ENCODE peak calls at places on chromosomes 6 and 20, in seven cellular contexts. C is neuronal stem cell; R is AML-193; I is HFFc6; N is stimulated activated naive B cell treated with anti-CD40 and anti-IgM and Interleukin-4, amounts not matched to agents 10 μg/mL and 1 μg/mL and 100 μg/mL, for 72 hours; X is pulmonary artery endothelial cell; J is NCI-H460. M is an unnamed sample.

GRCh38 chr20:4443016-4443415 is 278.7 kb upstream of the PRND start:
- DNase-seq in C (no peak), R (no peak), I (no peak), N (no peak), X (no peak), J (no peak), M (no peak)

GRCh38 chr6:4224082-4224978 is 89.0 kb upstream of the ECI2 start:
- DNase-seq in C (no peak), R (no peak), I (peak), N (no peak), X (no peak), J (no peak), M (no peak)

GRCh38 chr20:9035129-9035528 is 33.8 kb upstream of the PLCB4 start:
- DNase-seq in C (no peak), R (no peak), I (peak), N (no peak), X (no peak), J (peak), M (no peak)

GRCh38 chr20:6886065-6886729 is 118.7 kb downstream of the BMP2 start:
- DNase-seq in C (no peak), R (no peak), I (no peak), N (no peak), X (no peak), J (no peak), M (no peak)

GRCh38 chr20:32582659-32583580 is 2.2 kb downstream of the NOL4L start:
- DNase-seq in C (peak), R (no peak), I (no peak), N (no peak), X (no peak), J (no peak), M (no peak)

GRCh38 chr6:57048577-57048976 is 2.1 kb downstream of the KIAA1586 start:
- DNase-seq in C (no peak), R (no peak), I (no peak), N (no peak), X (no peak), J (no peak), M (no peak)

GRCh38 chr6:39300739-39301138 is 13.5 kb downstream of the KCNK17 start:
- DNase-seq in C (no peak), R (peak), I (no peak), N (no peak), X (no peak), J (no peak), M (no peak)

GRCh38 chr20:5827861-5828260 is 77.7 kb downstream of the SHLD1 start:
- DNase-seq in C (no peak), R (no peak), I (no peak), N (no peak), X (no peak), J (no peak), M (no peak)

GRCh38 chr6:92371211-92371610 is 1048.1 kb downstream of the EPHA7 start:
- DNase-seq in C (no peak), R (no peak), I (no peak), N (no peak), X (no peak), J (no peak), M (no peak)

GRCh38 chr20:50467618-50468373 is 42.4 kb upstream of the PTPN1 start:
- DNase-seq in C (no peak), R (no peak), I (peak), N (no peak), X (no peak), J (peak), M (no peak)

GRCh38 chr6:21438237-21438985 is 155.1 kb upstream of the SOX4 start:
- DNase-seq in C (no peak), R (peak), I (no peak), N (peak), X (no peak), J (no peak), M (peak)

GRCh38 chr6:25963426-25964123 is 973 bp downstream of the TRIM38 start:
- DNase-seq in C (no peak), R (peak), I (no peak), N (no peak), X (no peak), J (no peak), M (no peak)

M was measured in memory B cell.